ENCODE peak calls at places on chromosomes 1 and 21, in six cellular contexts. One of them, this sample, is unnamed. For H3K27me3, the result is how much of the 10 kb centered on the place peaks cover.

GRCh38 chr1:204426035-204426436 is 14.4 kb upstream of the PPP1R15B start:
- DNase-seq in lung: no peak
- DNase-seq in tibial artery: no peak
- DNase-seq in AG04450: no peak
- DNase-seq in MM.1S: no peak
- DNase-seq in IMR-90: peak
- DNase-seq in this sample: peak

GRCh38 chr1:150572918-150573647 is 6.3 kb downstream of the MCL1 start:
- DNase-seq in lung: no peak
- DNase-seq in tibial artery: no peak
- DNase-seq in AG04450: no peak
- DNase-seq in MM.1S: no peak
- DNase-seq in IMR-90: no peak
- DNase-seq in this sample: no peak

GRCh38 chr1:181073638-181074037 is 14.9 kb upstream of the IER5 start:
- DNase-seq in lung: no peak
- DNase-seq in tibial artery: no peak
- DNase-seq in AG04450: peak
- DNase-seq in MM.1S: no peak
- DNase-seq in IMR-90: peak
- DNase-seq in this sample: peak

GRCh38 chr1:87334351-87335174 is 5.9 kb downstream of the LMO4 start:
- DNase-seq in lung: no peak
- DNase-seq in tibial artery: no peak
- DNase-seq in AG04450: no peak
- DNase-seq in MM.1S: peak
- DNase-seq in IMR-90: peak
- DNase-seq in this sample: peak

GRCh38 chr21:33642896-33643657 is 776 bp downstream of the ITSN1 start:
- DNase-seq in lung: peak
- DNase-seq in tibial artery: peak
- DNase-seq in AG04450: no peak
- DNase-seq in MM.1S: peak
- DNase-seq in IMR-90: peak
- DNase-seq in this sample: peak

GRCh38 chr1:37752583-37753471 is 12.1 kb downstream of the EPHA10 start:
- DNase-seq in lung: no peak
- DNase-seq in tibial artery: no peak
- DNase-seq in AG04450: no peak
- DNase-seq in MM.1S: peak
- DNase-seq in IMR-90: no peak
- DNase-seq in this sample: no peak

GRCh38 chr1:217482356-217483102 is 148.4 kb downstream of the GPATCH2 start:
- DNase-seq in lung: no peak
- DNase-seq in tibial artery: no peak
- DNase-seq in AG04450: peak
- DNase-seq in MM.1S: peak
- DNase-seq in IMR-90: peak
- DNase-seq in this sample: peak

GRCh38 chr1:113169591-113169990 is 96.6 kb downstream of the LRIG2 start:
- DNase-seq in lung: no peak
- DNase-seq in tibial artery: no peak
- DNase-seq in AG04450: no peak
- DNase-seq in MM.1S: no peak
- DNase-seq in IMR-90: no peak
- DNase-seq in this sample: no peak

GRCh38 chr1:36207339-36207738 is 16.9 kb upstream of the THRAP3 start:
- DNase-seq in lung: no peak
- DNase-seq in tibial artery: peak
- DNase-seq in AG04450: no peak
- DNase-seq in MM.1S: peak
- DNase-seq in IMR-90: peak
- DNase-seq in this sample: peak

GRCh38 chr1:7121622-7121988 is 336.4 kb downstream of the CAMTA1 start:
- DNase-seq in lung: no peak
- DNase-seq in tibial artery: peak
- DNase-seq in AG04450: no peak
- DNase-seq in MM.1S: no peak
- DNase-seq in IMR-90: no peak
- DNase-seq in this sample: no peak

GRCh38 chr1:89394851-89395250 is 31.0 kb downstream of the GBP6 start:
- DNase-seq in lung: no peak
- DNase-seq in tibial artery: no peak
- DNase-seq in AG04450: no peak
- DNase-seq in MM.1S: no peak
- DNase-seq in IMR-90: no peak
- DNase-seq in this sample: peak

GRCh38 chr1:207181838-207182237 is 77.8 kb downstream of the C4BPA start:
- DNase-seq in lung: no peak
- DNase-seq in tibial artery: no peak
- DNase-seq in AG04450: no peak
- DNase-seq in MM.1S: no peak
- DNase-seq in IMR-90: no peak
- DNase-seq in this sample: peak

GRCh38 chr21:39088831-39089380 is 94.3 kb downstream of the PSMG1 start:
- DNase-seq in lung: no peak
- DNase-seq in tibial artery: peak
- DNase-seq in AG04450: no peak
- DNase-seq in MM.1S: no peak
- DNase-seq in IMR-90: peak
- DNase-seq in this sample: peak

GRCh38 chr1:149936992-149937705 is 470 bp upstream of the MTMR11 start:
- DNase-seq in lung: peak
- DNase-seq in tibial artery: no peak
- DNase-seq in AG04450: no peak
- DNase-seq in MM.1S: peak
- DNase-seq in IMR-90: peak
- DNase-seq in this sample: peak

GRCh38 chr1:36597514-36597913 is 114.8 kb upstream of the CSF3R start:
- DNase-seq in lung: no peak
- DNase-seq in tibial artery: no peak
- DNase-seq in AG04450: no peak
- DNase-seq in MM.1S: no peak
- DNase-seq in IMR-90: no peak
- DNase-seq in this sample: no peak

GRCh38 chr1:90175490-90176157 is 180.7 kb downstream of the ZNF326 start:
- DNase-seq in lung: no peak
- DNase-seq in tibial artery: no peak
- DNase-seq in AG04450: no peak
- DNase-seq in MM.1S: no peak
- DNase-seq in IMR-90: no peak
- DNase-seq in this sample: peak

GRCh38 chr1:103284270-103284669 is 175.9 kb upstream of the COL11A1 start:
- DNase-seq in lung: no peak
- DNase-seq in tibial artery: no peak
- DNase-seq in AG04450: no peak
- DNase-seq in MM.1S: no peak
- DNase-seq in IMR-90: peak
- DNase-seq in this sample: no peak

GRCh38 chr1:212269306-212269705 is 15.9 kb upstream of the PPP2R5A start:
- DNase-seq in lung: no peak
- DNase-seq in tibial artery: no peak
- DNase-seq in AG04450: no peak
- DNase-seq in MM.1S: no peak
- DNase-seq in IMR-90: no peak
- DNase-seq in this sample: no peak

GRCh38 chr1:175725684-175726083 is 17.7 kb downstream of the TNR start:
- DNase-seq in lung: no peak
- DNase-seq in tibial artery: no peak
- DNase-seq in AG04450: no peak
- DNase-seq in MM.1S: peak
- DNase-seq in IMR-90: peak
- DNase-seq in this sample: peak

GRCh38 chr21:28089599-28090421 is 902.9 kb downstream of the LTN1 start:
- DNase-seq in lung: no peak
- DNase-seq in tibial artery: no peak
- DNase-seq in AG04450: no peak
- DNase-seq in MM.1S: no peak
- DNase-seq in IMR-90: no peak
- DNase-seq in this sample: peak

GRCh38 chr1:244052011-244052727 is 1.1 kb downstream of the ZBTB18 start:
- DNase-seq in lung: no peak
- DNase-seq in tibial artery: no peak
- DNase-seq in AG04450: no peak
- DNase-seq in MM.1S: no peak
- DNase-seq in IMR-90: peak
- DNase-seq in this sample: no peak

DNA sequence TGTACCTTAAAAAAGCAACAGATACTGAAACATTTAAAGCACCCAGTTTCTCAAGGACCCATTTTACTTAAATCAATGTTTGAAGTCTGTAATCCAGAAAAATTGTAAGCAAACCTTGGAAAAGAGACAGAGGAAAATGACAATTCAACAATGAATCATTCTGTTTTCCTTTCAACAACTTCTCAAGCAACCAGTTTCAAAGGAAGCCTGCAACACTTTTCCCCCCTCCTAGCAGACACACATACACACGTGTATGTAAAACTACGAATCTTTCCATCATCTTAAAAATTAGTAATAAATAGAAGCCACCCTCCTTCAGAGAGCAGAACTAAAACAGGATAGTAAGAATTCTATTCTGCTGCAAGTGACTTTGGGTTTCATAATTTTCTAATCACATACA is 1.1 kb downstream of the RERE start:
- DNase-seq in lung: no peak
- DNase-seq in tibial artery: no peak
- DNase-seq in AG04450: no peak
- DNase-seq in MM.1S: no peak
- DNase-seq in IMR-90: peak
- DNase-seq in this sample: peak
- H3K4me3 ChIP-seq in lung: no peak
- H3K4me3 ChIP-seq in tibial artery: peak
- H3K4me3 ChIP-seq in AG04450: peak
- H3K4me3 ChIP-seq in MM.1S: peak
- H3K4me3 ChIP-seq in IMR-90: peak
- H3K4me3 ChIP-seq in this sample: peak

DNA sequence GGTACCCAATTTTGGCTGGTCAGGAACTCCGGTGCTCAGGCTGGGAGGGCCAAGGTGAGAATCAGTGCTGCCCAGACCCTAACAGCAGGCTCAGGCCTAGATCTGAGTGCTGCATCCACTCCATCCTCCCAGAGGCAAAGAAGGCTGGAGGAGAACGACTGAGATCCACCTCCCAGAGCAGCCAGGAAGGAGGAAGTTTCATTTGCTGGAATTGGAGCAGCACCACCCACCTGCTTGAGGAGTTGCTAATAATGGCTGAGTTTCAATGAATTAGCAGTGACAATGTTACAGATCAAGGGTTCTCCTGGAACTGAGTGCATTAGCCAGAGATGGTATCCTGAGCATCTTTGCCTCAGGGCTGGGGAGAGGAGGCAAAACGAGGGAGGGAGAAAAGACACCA is 46.7 kb upstream of the KLHDC7A start:
- DNase-seq in lung: no peak
- DNase-seq in tibial artery: no peak
- DNase-seq in AG04450: no peak
- DNase-seq in MM.1S: no peak
- DNase-seq in IMR-90: no peak
- DNase-seq in this sample: no peak
- TF ChIP-seq CTCF in lung: no peak
- TF ChIP-seq CTCF in tibial artery: no peak
- TF ChIP-seq CTCF in AG04450: no peak
- TF ChIP-seq CTCF in MM.1S: no peak
- TF ChIP-seq CTCF in IMR-90: no peak
- TF ChIP-seq CTCF in this sample: no peak

DNA sequence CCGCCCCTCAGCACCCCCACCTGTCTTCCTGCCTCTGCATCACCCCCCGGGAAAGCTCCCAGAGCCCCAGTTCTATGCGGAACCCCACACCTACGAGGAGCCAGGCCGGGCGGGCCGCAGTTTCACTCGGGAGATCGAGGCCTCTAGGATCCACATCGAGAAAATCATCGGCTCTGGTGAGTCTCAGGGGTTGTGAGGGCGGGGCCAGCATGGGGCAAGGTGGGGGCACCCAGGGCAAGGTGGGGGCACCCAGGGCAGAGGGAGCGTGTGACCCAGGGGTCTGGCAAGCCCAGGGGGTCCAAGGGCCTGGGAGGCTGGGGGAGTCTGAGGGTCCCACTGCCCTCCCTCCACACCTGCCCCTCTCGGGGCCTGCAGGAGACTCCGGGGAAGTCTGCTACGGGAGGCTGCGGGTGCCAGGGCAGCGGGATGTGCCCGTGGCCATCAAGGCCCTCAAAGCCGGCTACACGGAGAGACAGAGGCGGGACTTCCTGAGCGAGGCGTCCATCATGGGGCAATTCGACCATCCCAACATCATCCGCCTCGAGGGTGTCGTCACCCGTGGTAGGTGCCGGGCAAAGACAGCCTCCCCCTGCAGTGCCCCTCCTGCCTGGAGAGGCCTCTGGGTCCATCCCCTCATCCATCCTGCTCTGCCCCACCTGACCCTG is 34.1 kb downstream of the EPHA8 start:
- DNase-seq in lung: no peak
- DNase-seq in tibial artery: no peak
- DNase-seq in AG04450: no peak
- DNase-seq in MM.1S: no peak
- DNase-seq in IMR-90: no peak
- DNase-seq in this sample: no peak
- H3K27me3 ChIP-seq in lung: under half
- H3K27me3 ChIP-seq in tibial artery: half or more
- H3K27me3 ChIP-seq in AG04450: under half
- H3K27me3 ChIP-seq in MM.1S: half or more
- H3K27me3 ChIP-seq in IMR-90: half or more
- H3K27me3 ChIP-seq in this sample: under half

GRCh38 chr1:226734611-226735153 is 4.4 kb downstream of the ITPKB start:
- DNase-seq in lung: no peak
- DNase-seq in tibial artery: no peak
- DNase-seq in AG04450: no peak
- DNase-seq in MM.1S: no peak
- DNase-seq in IMR-90: no peak
- DNase-seq in this sample: no peak

GRCh38 chr1:226732856-226733291 is 6.2 kb downstream of the ITPKB start:
- DNase-seq in lung: no peak
- DNase-seq in tibial artery: no peak
- DNase-seq in AG04450: no peak
- DNase-seq in MM.1S: peak
- DNase-seq in IMR-90: no peak
- DNase-seq in this sample: no peak

GRCh38 chr1:226731257-226731893 is 7.7 kb downstream of the ITPKB start:
- DNase-seq in lung: no peak
- DNase-seq in tibial artery: no peak
- DNase-seq in AG04450: no peak
- DNase-seq in MM.1S: no peak
- DNase-seq in IMR-90: no peak
- DNase-seq in this sample: no peak

GRCh38 chr1:226733876-226734414 is 5.1 kb downstream of the ITPKB start:
- DNase-seq in lung: no peak
- DNase-seq in tibial artery: no peak
- DNase-seq in AG04450: no peak
- DNase-seq in MM.1S: no peak
- DNase-seq in IMR-90: peak
- DNase-seq in this sample: no peak

DNA sequence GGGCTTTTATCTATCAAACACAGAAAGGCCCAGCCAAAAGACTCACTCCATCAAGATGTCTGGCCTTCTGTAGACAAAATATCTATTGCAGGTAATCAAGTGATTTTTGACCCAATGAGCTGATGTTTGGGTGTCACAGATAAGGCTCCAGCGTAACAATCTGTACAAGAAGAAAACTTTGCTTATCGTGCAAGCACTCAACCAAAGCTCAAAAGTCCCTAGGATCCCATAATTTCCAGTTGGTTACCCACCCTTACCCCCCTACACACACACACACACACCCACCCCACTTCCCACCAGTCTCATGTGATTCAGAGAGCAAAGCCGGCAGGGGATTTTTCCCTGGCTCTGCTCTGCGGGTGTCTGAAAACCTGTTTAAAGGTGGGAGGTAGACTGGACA is 5.8 kb downstream of the ITPKB start:
- DNase-seq in lung: no peak
- DNase-seq in tibial artery: no peak
- DNase-seq in AG04450: no peak
- DNase-seq in MM.1S: no peak
- DNase-seq in IMR-90: no peak
- DNase-seq in this sample: no peak
- H3K4me3 ChIP-seq in lung: no peak
- H3K4me3 ChIP-seq in tibial artery: no peak
- H3K4me3 ChIP-seq in AG04450: no peak
- H3K4me3 ChIP-seq in MM.1S: no peak
- H3K4me3 ChIP-seq in IMR-90: no peak
- H3K4me3 ChIP-seq in this sample: no peak